ENCODE peak calls at places on chromosome 22, in seven cellular contexts. L is PC-9, D is neuronal stem cell, T is A549, H is fibroblast of lung, V is GM23248, E is neural progenitor cell. F is an unnamed sample.

GRCh38 chr22:23180893-23181762 is 819 bp downstream of the BCR start:
- DNase-seq in L (no peak), D (no peak), E (peak), T (peak), H (no peak), V (peak), F (no peak)

GRCh38 chr22:17241571-17242310 is 22.5 kb upstream of the ADA2 start:
- DNase-seq in D (no peak), E (no peak), T (no peak), V (no peak), L (no peak), H (no peak), F (no peak)

GRCh38 chr22:33706100-33706499 is 214.2 kb downstream of the LARGE1 start:
- DNase-seq in V (no peak), L (no peak), H (no peak), T (no peak), E (peak), D (no peak), F (no peak)

GRCh38 chr22:38230108-38230825 is 28.5 kb downstream of the MAFF start:
- DNase-seq in H (no peak), V (peak), E (peak), D (no peak), T (peak), L (no peak), F (peak)

GRCh38 chr22:24155597-24156145 is 25.6 kb upstream of the SUSD2 start:
- DNase-seq in L (peak), D (peak), V (peak), H (peak), T (peak), E (peak), F (peak)

GRCh38 chr22:17734197-17734596 is 40.1 kb downstream of the BID start:
- DNase-seq in D (no peak), E (no peak), H (peak), L (no peak), V (peak), T (no peak), F (peak)

GRCh38 chr22:43510226-43511070 is 98.6 kb downstream of the MPPED1 start:
- DNase-seq in E (no peak), D (no peak), H (no peak), L (no peak), T (no peak), V (no peak), F (no peak)

GRCh38 chr22:35539910-35540599 is 576 bp upstream of the RASD2 start:
- DNase-seq in T (no peak), H (peak), V (peak), E (peak), L (peak), D (peak), F (peak)

DNA sequence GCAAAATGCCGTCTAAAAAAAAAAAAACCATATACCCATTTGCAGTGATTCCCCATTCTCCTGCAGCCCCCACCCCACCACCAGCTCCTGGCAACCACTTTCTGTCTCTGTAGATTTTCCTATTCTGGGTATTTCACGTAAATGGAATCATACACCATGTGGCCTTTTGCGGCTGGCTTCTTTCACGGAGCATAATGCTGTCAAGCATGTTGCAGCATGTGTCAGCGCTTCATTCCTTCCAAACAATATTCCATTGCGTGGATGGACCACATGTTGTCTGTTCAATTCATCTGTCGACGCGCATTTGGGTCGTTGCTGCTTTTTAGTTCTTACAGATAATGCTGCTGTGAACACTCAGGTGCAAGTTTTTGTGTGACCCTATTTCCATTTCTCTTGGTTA is 14.8 kb upstream of the EMID1 start:
- DNase-seq in H (no peak), D (no peak), E (no peak), V (peak), T (no peak), L (no peak), F (no peak)
- H3K4me2 ChIP-seq in H (no peak), D (no peak), E (no peak), V (no peak), T (no peak), L (no peak), F (no peak)

GRCh38 chr22:19213496-19214473 is 35.2 kb upstream of the SLC25A1 start:
- DNase-seq in H (no peak), V (no peak), T (no peak), E (peak), D (no peak), L (no peak), F (no peak)
- H3K4me2 ChIP-seq in H (no peak), V (no peak), T (no peak), E (peak), D (no peak), L (no peak), F (no peak)

GRCh38 chr22:48444320-48445112 is 1383.2 kb downstream of the BRD1 start:
- DNase-seq in V (no peak), L (no peak), D (no peak), T (no peak), E (no peak), H (peak), F (no peak)
- H3K4me2 ChIP-seq in V (no peak), L (no peak), D (no peak), T (no peak), E (no peak), H (no peak), F (no peak)

GRCh38 chr22:42440728-42441127 is 8.5 kb upstream of the NFAM1 start:
- DNase-seq in V (no peak), E (no peak), T (no peak), H (no peak), L (no peak), D (no peak), F (no peak)

GRCh38 chr22:42444060-42444904 is 12.1 kb upstream of the NFAM1 start:
- DNase-seq in T (peak), D (peak), L (peak), H (peak), V (peak), E (peak), F (peak)

GRCh38 chr22:42446151-42446550 is 13.9 kb upstream of the NFAM1 start:
- DNase-seq in T (no peak), D (no peak), E (no peak), H (no peak), L (no peak), V (no peak), F (no peak)

GRCh38 chr22:42442746-42443145 is 10.5 kb upstream of the NFAM1 start:
- DNase-seq in T (no peak), E (no peak), H (no peak), D (no peak), L (no peak), V (no peak), F (no peak)

GRCh38 chr22:42443240-42444059 is 11.2 kb upstream of the NFAM1 start:
- DNase-seq in V (peak), L (no peak), T (no peak), D (no peak), E (no peak), H (no peak), F (no peak)
- H3K4me2 ChIP-seq in V (peak), L (peak), T (peak), D (peak), E (peak), H (peak), F (peak)

DNA sequence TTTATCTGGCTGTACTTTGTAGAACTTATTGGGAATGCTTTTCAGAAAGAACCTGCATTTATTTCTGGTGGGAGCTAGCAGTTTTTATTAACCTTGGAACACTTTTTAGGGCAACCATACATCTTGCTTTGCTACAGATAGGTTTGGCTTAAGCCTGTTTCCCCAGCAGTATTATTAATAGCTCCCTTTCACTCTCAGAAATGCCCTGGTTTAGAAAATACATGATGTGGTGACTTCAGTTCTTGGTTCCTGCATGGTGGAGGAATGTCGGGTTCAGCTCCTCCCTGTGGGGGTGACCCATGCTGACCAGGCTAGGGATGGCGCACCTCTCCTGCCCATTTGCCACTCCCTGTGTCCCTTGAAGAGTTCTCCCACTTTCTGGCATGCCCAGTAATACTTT is 28.2 kb downstream of the ZBED4 start:
- DNase-seq in T (no peak), H (no peak), V (no peak), L (no peak), D (no peak), E (no peak), F (no peak)
- H3K4me2 ChIP-seq in T (no peak), H (no peak), V (no peak), L (no peak), D (no peak), E (no peak), F (no peak)

DNA sequence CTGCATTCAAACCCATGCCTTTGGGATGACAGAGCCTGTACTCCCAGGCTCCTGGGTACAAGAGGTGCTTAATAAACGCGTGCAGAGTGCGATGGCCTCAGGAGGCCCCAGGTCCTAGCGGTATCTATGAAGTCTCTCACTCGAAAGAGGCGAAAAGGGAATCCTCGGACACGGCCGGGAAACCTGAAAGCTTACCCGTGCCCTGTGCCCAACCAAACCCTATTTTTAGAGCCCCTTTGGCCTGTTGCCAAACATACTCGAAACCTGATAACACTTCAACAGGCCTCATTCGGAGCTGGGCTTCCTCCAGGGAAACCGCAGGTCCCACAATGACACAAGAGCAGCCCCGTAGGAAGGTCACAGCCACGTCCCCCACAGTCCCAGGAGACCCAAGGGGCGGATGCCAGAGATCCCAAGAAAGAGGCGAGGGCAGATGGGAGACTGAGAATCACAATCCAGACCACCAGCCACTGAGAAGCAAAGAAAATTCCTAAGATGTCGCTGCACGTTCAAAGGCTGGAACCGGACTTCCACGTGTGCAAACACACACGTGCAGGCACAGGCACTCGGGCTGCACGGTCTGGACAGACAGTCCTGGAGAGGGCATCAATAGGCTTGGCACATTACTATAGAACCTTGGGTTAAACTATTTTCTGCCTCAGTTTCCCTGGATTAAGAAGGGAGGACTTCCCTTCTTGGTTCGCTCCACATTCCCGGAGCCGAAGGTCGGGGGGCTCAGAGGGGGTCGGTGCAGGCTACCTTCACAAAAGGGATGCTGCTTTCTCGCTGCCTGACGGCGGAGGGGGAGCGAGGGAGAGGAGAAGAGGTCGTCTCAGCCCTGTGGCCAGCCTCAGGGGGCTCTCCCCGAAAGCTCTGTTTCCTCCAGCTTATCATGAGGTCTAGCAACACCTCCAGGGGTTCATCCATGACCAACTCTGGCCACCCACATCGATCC is 8.2 kb downstream of the PDGFB start:
- DNase-seq in D (no peak), T (no peak), V (no peak), E (no peak), L (no peak), H (no peak), F (no peak)
- H3K4me2 ChIP-seq in D (no peak), T (no peak), V (no peak), E (no peak), L (no peak), H (no peak), F (no peak)

GRCh38 chr22:39255449-39256185 is 10.8 kb upstream of the PDGFB start:
- DNase-seq in V (no peak), D (no peak), L (no peak), E (no peak), T (no peak), H (no peak), F (no peak)

GRCh38 chr22:39256186-39256552 is 11.4 kb upstream of the PDGFB start:
- DNase-seq in H (no peak), T (no peak), D (no peak), V (no peak), L (no peak), E (no peak), F (no peak)

GRCh38 chr22:39253427-39254070 is 8.8 kb upstream of the PDGFB start:
- DNase-seq in T (peak), V (peak), H (peak), E (no peak), L (peak), D (no peak), F (peak)

GRCh38 chr22:39254122-39254521 is 9.3 kb upstream of the PDGFB start:
- DNase-seq in L (peak), T (no peak), E (no peak), V (no peak), H (no peak), D (no peak), F (no peak)

DNA sequence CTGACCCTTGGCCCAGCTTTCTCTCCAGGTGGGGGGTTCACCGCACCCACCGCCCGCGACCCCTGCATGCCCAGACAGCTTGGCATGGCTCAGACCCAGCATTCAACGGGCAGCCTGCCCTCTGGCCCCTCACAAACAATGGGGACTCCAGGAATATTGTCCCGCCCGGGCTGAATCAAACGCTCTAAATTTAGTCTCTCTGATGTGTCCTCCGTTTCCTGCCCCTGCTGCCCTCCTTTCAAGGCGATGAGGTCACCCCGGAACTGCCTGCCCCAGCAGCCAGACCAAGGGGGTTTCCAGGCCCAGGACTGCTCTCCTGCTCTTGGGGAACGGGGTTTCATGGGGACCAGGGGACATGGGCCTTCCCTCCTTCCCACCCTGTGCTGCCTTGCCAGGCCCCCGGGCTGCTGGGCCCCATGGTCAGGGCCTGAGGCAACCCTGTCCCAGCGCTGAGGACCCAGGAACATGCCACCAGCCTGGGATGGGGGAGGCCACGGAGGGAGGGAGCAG is 10.1 kb upstream of the PDGFB start:
- DNase-seq in E (no peak), H (peak), T (peak), D (no peak), L (peak), V (peak), F (peak)
- H3K4me2 ChIP-seq in E (no peak), H (no peak), T (peak), D (no peak), L (peak), V (peak), F (no peak)

F was measured in mesenchymal stem cell.